ENCODE peak calls at places on chromosomes 7 and 10, in nine cellular contexts. E is uterus, Z is mucosa of descending colon, S is IMR-90, C is PC-9, B is pancreas, I is mammary epithelial cell, A is fibroblast of lung, P is PC-3. Q is an unnamed sample. For H3K36me3, the result is how much of the 10 kb centered on the place peaks cover.

GRCh38 chr10:14102056-14102455 is 228.7 kb downstream of the FRMD4A start:
- DNase-seq in C (no peak), S (peak), Z (no peak), I (peak), A (no peak), E (no peak), P (no peak), B (no peak), Q (no peak)

GRCh38 chr10:125157473-125157865 is 2.9 kb downstream of the CTBP2 start:
- DNase-seq in P (no peak), I (no peak), B (no peak), A (peak), S (no peak), E (no peak), C (no peak), Z (no peak), Q (no peak)

GRCh38 chr10:29929006-29929405 is 130.4 kb downstream of the JCAD start:
- DNase-seq in C (no peak), A (peak), I (no peak), Z (no peak), P (no peak), S (no peak), E (no peak), B (no peak), Q (no peak)

GRCh38 chr10:51867956-51868355 is 168.6 kb upstream of the CSTF2T start:
- DNase-seq in B (no peak), A (peak), Z (no peak), C (no peak), E (no peak), P (peak), I (peak), S (peak), Q (no peak)

GRCh38 chr7:44163591-44163990 is 22.5 kb upstream of the MYL7 start:
- DNase-seq in C (peak), P (peak), B (no peak), E (no peak), S (peak), Z (no peak), I (peak), A (peak), Q (no peak)

GRCh38 chr10:21172774-21173432 is 275.8 kb upstream of the NEBL start:
- DNase-seq in P (peak), C (peak), E (no peak), Z (peak), A (no peak), B (peak), S (no peak), I (no peak), Q (no peak)

GRCh38 chr10:128859738-128860386 is 607.2 kb upstream of the MGMT start:
- DNase-seq in P (peak), C (no peak), I (no peak), E (no peak), B (peak), S (no peak), A (peak), Z (no peak), Q (no peak)

GRCh38 chr10:102815790-102816549 is 21.2 kb downstream of the CYP17A1 start:
- DNase-seq in E (peak), S (peak), C (no peak), I (no peak), P (no peak), B (no peak), Z (no peak), A (peak), Q (no peak)

GRCh38 chr10:132113766-132114365 is 48.1 kb downstream of the JAKMIP3 start:
- DNase-seq in S (no peak), I (no peak), P (no peak), B (no peak), C (no peak), A (no peak), Z (no peak), E (peak), Q (no peak)

GRCh38 chr10:100731603-100732596 is 13.5 kb upstream of the PAX2 start:
- DNase-seq in E (no peak), P (no peak), B (no peak), I (no peak), S (no peak), A (no peak), C (no peak), Z (no peak), Q (no peak)

GRCh38 chr7:117750612-117751563 is 122.4 kb downstream of the CTTNBP2 start:
- DNase-seq in I (no peak), C (no peak), A (peak), P (peak), Z (no peak), E (no peak), S (peak), B (no peak), Q (no peak)

GRCh38 chr7:95482398-95482797 is 3.3 kb upstream of the ASB4 start:
- DNase-seq in B (no peak), I (no peak), Z (no peak), S (no peak), C (no peak), E (no peak), P (no peak), A (no peak), Q (no peak)

GRCh38 chr10:125005312-125006187 is 63.6 kb downstream of the ZRANB1 start:
- DNase-seq in C (no peak), A (no peak), B (no peak), I (no peak), P (no peak), Z (no peak), S (no peak), E (peak), Q (no peak)

DNA sequence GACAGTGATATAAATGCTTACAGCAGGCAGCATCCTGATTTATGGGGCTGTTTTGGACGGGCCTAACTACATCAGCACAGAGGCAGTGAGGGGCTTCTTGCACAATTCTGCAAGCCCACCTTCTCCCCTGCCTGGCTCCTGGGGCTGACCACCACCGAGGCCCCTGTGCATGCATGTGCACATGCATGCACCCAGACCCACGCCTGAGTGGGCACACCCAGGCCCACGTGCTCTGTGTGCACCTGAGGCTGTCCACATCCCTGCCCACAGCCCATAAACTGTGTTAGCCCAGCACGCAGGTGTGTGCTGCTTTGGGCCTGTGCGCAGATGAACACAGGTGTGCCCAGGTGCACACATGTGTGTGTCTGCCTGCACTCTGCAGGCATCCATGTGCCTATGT is 40.0 kb downstream of the ZMIZ1 start:
- DNase-seq in E (no peak), C (no peak), S (no peak), A (no peak), I (no peak), B (no peak), Z (no peak), P (no peak), Q (no peak)
- H3K36me3 ChIP-seq in E (under half), C (under half), S (under half), A (under half), I (under half), B (under half), Z (under half), P (under half), Q (under half)

GRCh38 chr10:24306507-24306875 is 97.6 kb downstream of the KIAA1217 start:
- DNase-seq in S (no peak), Z (no peak), C (no peak), E (no peak), B (no peak), I (no peak), P (no peak), A (no peak), Q (no peak)
- H3K36me3 ChIP-seq in S (under half), Z (under half), C (under half), E (under half), B (under half), I (under half), P (under half), A (under half), Q (under half)

DNA sequence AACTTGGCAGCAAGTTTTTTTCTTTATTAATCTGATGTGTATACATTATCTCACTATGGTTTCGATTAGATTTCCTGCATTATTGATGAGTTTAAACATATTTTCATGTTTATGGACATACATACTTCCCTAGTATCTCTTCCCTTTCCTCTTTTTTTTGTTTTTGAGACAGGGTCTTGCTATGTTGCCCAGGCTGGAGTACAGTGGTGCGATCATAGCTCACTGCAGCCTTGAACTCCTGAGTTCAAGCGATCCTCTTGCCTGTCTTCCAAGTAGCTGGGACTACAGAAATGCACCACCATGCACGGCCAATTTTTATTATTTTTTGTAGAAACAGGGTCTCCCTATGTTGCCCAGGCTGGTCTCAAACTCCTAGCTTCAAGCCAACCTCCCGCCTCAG is 18.9 kb downstream of the BAZ1B start:
- DNase-seq in E (no peak), P (no peak), I (no peak), C (no peak), Z (no peak), S (no peak), A (no peak), B (no peak), Q (no peak)
- H3K36me3 ChIP-seq in E (under half), P (half or more), I (half or more), C (half or more), Z (under half), S (half or more), A (under half), B (under half), Q (half or more)

GRCh38 chr10:133306941-133307379 is 1.7 kb downstream of the TUBGCP2 start:
- DNase-seq in S (no peak), B (no peak), I (no peak), E (no peak), C (no peak), A (no peak), Z (peak), P (no peak), Q (no peak)

GRCh38 chr10:133306097-133306476 is 2.6 kb downstream of the TUBGCP2 start:
- DNase-seq in E (no peak), B (no peak), P (no peak), A (no peak), C (no peak), S (no peak), I (no peak), Z (no peak), Q (no peak)

GRCh38 chr10:133302230-133302629 is 6.4 kb downstream of the TUBGCP2 start:
- DNase-seq in E (no peak), S (no peak), C (no peak), P (no peak), B (no peak), I (no peak), A (no peak), Z (no peak), Q (no peak)

GRCh38 chr10:133299738-133300137 is 8.9 kb downstream of the TUBGCP2 start:
- DNase-seq in B (no peak), P (no peak), A (no peak), S (no peak), Z (no peak), E (no peak), C (no peak), I (no peak), Q (no peak)

GRCh38 chr10:133303206-133303605 is 5.5 kb downstream of the TUBGCP2 start:
- DNase-seq in C (no peak), P (no peak), I (no peak), B (no peak), S (no peak), A (no peak), Z (no peak), E (no peak), Q (no peak)
- H3K36me3 ChIP-seq in C (under half), P (under half), I (under half), B (under half), S (under half), A (under half), Z (under half), E (under half), Q (under half)

DNA sequence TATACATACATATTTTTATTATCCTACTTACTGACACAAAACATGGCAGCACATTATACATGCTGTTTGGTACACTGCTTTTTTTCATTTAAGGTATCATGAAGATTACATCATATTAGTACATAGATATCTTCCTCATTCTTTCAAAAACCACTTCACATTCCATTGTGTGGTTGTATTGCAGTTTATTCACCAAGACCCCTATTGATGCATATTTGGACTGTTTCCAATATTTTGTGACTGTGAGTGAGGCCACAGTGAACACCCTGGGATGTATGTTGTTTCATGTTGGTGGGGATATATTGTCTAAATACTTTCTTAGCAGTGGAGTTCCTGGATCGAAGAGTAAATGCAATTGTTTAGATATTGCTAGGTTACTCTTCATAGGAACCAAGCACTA is 39.0 kb downstream of the TFAM start:
- DNase-seq in P (peak), E (no peak), A (no peak), I (no peak), C (no peak), S (peak), B (no peak), Z (no peak), Q (no peak)
- H3K36me3 ChIP-seq in P (under half), E (under half), A (under half), I (under half), C (under half), S (under half), B (under half), Z (under half), Q (under half)